ENCODE peak calls at places on chromosomes 2 and 18, in ten cellular contexts. X is adrenal gland, M is neural crest cell, T is heart left ventricle, I is HFFc6, V is AG04449, K is AG09319, R is left lung, E is astrocyte of the spinal cord, O is lower lobe of right lung. U is an unnamed sample.

GRCh38 chr2:62573137-62573731 is 67.2 kb upstream of the TMEM17 start:
- DNase-seq in E (no peak), V (no peak), O (no peak), M (no peak), X (no peak), K (no peak), R (no peak), I (no peak), T (no peak), U (no peak)

GRCh38 chr2:73933194-73933593 is 6.5 kb downstream of the DGUOK start:
- DNase-seq in V (no peak), E (no peak), R (no peak), X (no peak), T (no peak), K (no peak), M (no peak), O (no peak), I (no peak), U (no peak)

GRCh38 chr2:55357907-55358306 is 61.7 kb downstream of the CCDC88A start:
- DNase-seq in T (no peak), E (peak), V (peak), M (no peak), I (peak), K (no peak), R (no peak), O (no peak), X (no peak), U (no peak)

GRCh38 chr2:109481599-109481998 is 132.2 kb downstream of the SEPTIN10 start:
- DNase-seq in V (no peak), R (no peak), I (no peak), K (no peak), M (no peak), X (no peak), T (peak), O (peak), E (no peak), U (no peak)

GRCh38 chr2:18987592-18988073 is 370.8 kb downstream of the OSR1 start:
- DNase-seq in O (peak), R (peak), E (peak), V (peak), X (peak), T (peak), K (peak), M (no peak), I (peak), U (no peak)

GRCh38 chr18:66534110-66534509 is 69.8 kb downstream of the CDH19 start:
- DNase-seq in M (no peak), E (no peak), O (no peak), K (no peak), T (no peak), I (no peak), V (no peak), R (no peak), X (no peak), U (no peak)

GRCh38 chr2:116952254-116952653 is 862.2 kb upstream of the DDX18 start:
- DNase-seq in I (no peak), K (no peak), V (no peak), E (no peak), O (no peak), X (no peak), R (no peak), T (no peak), M (no peak), U (no peak)

GRCh38 chr2:176536739-176537138 is 267.5 kb downstream of the MTX2 start:
- DNase-seq in V (no peak), M (no peak), R (no peak), I (no peak), K (no peak), T (no peak), O (no peak), E (no peak), X (no peak), U (no peak)

GRCh38 chr2:172169611-172170010 is 66.9 kb upstream of the DLX2 start:
- DNase-seq in X (no peak), V (no peak), I (no peak), R (no peak), O (no peak), K (no peak), M (no peak), T (no peak), E (no peak), U (no peak)

GRCh38 chr2:208254871-208255556 is at the start of gene IDH1:
- DNase-seq in O (peak), I (peak), T (peak), X (peak), M (peak), E (peak), K (peak), V (peak), R (peak), U (peak)
- TF ChIP-seq CTCF in O (peak), I (peak), T (peak), X (peak), M (peak), E (peak), K (peak), V (peak), R (peak), U (peak)

DNA sequence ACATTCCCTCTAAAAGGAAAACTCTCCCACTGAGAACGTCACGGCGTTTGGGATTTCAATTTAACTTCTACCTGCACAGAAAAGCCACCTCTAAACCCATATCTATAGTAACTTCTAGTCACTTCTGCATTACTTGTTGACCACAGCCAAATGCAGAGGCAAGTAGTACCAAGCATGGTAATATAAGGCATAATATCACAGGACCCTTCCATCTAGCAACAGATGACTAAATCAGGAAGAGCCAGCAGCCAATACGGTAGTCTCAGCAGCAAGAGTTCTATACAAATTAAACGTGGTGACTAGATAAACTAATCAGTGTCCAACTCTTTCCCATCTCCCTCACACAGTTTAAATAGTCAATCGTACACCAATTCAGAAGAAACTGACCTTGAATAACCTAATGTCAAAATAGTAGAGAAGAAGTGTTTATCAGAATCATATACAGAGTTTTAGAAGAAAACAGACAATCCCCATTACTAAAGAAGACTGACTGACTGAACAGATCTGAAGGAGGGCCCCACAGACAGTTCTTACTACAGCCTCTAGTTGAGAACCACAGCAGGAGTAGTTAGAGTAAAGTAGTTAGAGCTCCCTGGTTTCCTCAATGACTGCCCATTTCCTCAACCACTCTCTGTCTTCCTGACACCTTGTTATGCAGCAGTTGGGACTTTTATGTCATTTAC is 30.0 kb downstream of the MEMO1 start:
- DNase-seq in T (no peak), O (no peak), K (no peak), R (no peak), E (peak), V (no peak), M (no peak), I (peak), X (no peak), U (peak)
- TF ChIP-seq CTCF in T (no peak), O (no peak), K (no peak), R (no peak), E (no peak), V (no peak), M (peak), I (no peak), X (no peak), U (no peak)

DNA sequence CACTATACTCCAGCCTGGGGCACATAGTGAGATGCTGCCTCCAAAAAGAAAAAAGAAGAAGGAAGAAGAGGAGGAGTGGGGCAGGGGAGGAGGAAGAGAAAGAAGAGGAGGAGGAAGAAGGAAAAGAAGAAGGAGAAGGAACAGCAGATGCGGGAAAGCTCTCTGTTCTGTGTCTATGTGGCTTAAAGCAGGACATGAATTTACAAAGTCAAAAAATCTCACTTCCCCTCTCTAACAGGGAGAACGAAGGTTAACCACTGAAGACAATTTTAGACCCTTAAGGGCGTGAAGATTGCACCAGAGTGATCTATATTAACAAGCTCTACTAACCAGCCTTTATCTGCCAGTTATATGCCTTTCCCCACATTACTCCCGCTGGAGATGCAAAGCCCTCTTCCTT is 258.9 kb downstream of the METTL4 start:
- DNase-seq in K (no peak), E (no peak), T (no peak), R (no peak), M (no peak), V (no peak), X (no peak), O (no peak), I (no peak), U (no peak)
- TF ChIP-seq CTCF in K (no peak), E (no peak), T (no peak), R (no peak), M (no peak), V (no peak), X (no peak), O (no peak), I (no peak), U (no peak)

GRCh38 chr18:54357660-54358494 is at the start of the genes C18orf54 and STARD6:
- DNase-seq in M (peak), I (peak), V (no peak), K (peak), X (peak), E (peak), R (peak), O (peak), T (peak), U (peak)
- TF ChIP-seq CTCF in M (peak), I (peak), V (peak), K (peak), X (no peak), E (peak), R (peak), O (peak), T (no peak), U (peak)

DNA sequence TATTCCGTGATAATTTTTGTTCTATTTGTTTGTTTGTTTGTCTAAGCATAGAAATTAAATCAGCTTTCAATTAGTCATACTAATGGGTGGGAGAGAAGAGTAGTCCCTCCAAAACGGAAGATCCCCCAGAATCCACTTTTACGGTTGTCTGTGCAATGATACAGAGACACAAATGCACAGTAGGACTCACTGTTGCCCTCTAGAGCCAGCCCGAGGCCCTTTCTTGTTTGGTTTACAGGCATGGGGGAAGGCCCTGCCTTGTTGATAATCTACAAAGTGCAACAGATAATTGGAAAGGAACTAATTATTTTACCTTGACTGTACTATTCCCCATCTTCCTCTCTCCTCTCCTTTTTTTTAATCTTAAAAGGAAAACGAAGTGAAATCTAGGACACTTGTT is 121.1 kb downstream of the ACOXL start:
- DNase-seq in V (no peak), X (peak), R (no peak), T (no peak), I (no peak), E (peak), M (peak), K (no peak), O (no peak), U (peak)
- TF ChIP-seq CTCF in V (peak), X (peak), R (peak), T (peak), I (peak), E (peak), M (peak), K (peak), O (peak), U (peak)

GRCh38 chr18:36752929-36753865 is 75.6 kb downstream of the TPGS2 start:
- DNase-seq in E (no peak), R (no peak), V (no peak), T (no peak), O (no peak), K (no peak), X (no peak), I (no peak), M (no peak), U (no peak)
- TF ChIP-seq CTCF in E (no peak), R (no peak), V (no peak), T (no peak), O (no peak), K (peak), X (peak), I (peak), M (no peak), U (no peak)

DNA sequence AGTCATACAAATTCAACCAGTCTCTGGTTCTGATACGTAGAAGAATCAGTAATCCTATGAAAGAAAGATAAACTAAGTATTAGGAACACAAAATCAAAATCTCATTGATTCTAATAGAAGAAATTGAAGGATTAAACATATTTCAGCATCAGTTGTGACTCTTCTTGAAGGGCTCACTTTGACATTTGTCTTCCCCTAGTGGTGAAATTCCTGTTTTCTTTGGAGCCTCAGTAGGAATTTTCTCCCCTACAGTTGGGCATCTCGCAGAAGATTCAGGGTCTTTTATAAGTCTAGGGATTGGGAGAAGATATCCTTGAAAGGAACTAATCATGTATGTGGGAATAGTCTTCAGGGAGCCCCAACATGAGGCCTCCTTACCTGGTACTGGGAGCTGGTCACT is 2.8 kb upstream of the CRYGB start:
- DNase-seq in I (no peak), E (no peak), X (no peak), O (no peak), K (no peak), V (no peak), T (no peak), M (no peak), R (no peak), U (no peak)
- TF ChIP-seq CTCF in I (peak), E (no peak), X (no peak), O (no peak), K (no peak), V (no peak), T (no peak), M (peak), R (no peak), U (no peak)

DNA sequence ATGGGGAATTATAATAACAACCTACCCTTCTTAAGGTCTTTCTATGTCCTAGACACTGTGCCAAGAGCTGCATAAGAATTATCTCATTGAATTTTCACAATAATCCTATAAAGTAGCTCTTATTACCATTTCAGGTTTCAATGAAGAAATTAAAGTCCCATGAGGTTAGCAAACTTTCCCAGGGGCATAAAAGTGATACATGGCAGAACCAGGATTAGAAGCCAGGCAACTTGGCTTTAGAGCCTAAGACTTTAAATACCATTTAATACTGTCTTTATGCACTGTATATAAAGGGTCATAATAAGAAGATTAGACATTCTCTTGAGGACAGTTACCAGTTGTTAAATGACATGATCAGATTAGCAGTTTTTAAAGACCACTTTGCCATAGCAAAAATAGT is 130.1 kb downstream of the GCA start:
- DNase-seq in K (no peak), O (no peak), T (no peak), M (no peak), I (no peak), V (no peak), X (no peak), E (no peak), R (no peak), U (no peak)
- TF ChIP-seq CTCF in K (no peak), O (no peak), T (no peak), M (no peak), I (no peak), V (no peak), X (no peak), E (no peak), R (no peak), U (no peak)

GRCh38 chr2:99598435-99598834 is 108.6 kb upstream of the REV1 start:
- DNase-seq in E (no peak), X (no peak), V (no peak), R (no peak), I (no peak), M (no peak), T (no peak), K (no peak), O (no peak), U (no peak)
- TF ChIP-seq CTCF in E (no peak), X (no peak), V (no peak), R (no peak), I (no peak), M (no peak), T (no peak), K (no peak), O (no peak), U (no peak)